ENCODE peak calls at places on chromosome 2, in eight cellular contexts. P, L, X, D, K, F, B and I are unnamed samples.

GRCh38 chr2:3186766-3187165 is 190.9 kb downstream of the EIPR1 start:
- DNase-seq in D (no peak), B (no peak), F (no peak), X (no peak), P (no peak), K (no peak), L (no peak), I (no peak)

GRCh38 chr2:9769171-9770005 is 73.9 kb upstream of the TAF1B start:
- DNase-seq in L (no peak), X (no peak), D (peak), B (no peak), F (no peak), P (no peak), K (no peak), I (peak)

GRCh38 chr2:130850788-130851623 is 14.3 kb downstream of the ARHGEF4 start:
- DNase-seq in X (no peak), D (no peak), F (no peak), L (no peak), P (no peak), K (no peak), B (no peak), I (no peak)

GRCh38 chr2:16172324-16173175 is 232.2 kb downstream of the MYCN start:
- DNase-seq in X (no peak), B (no peak), D (no peak), P (no peak), K (no peak), L (no peak), F (no peak), I (no peak)

GRCh38 chr2:165924950-165925349 is 28.6 kb downstream of the TTC21B start:
- DNase-seq in K (no peak), L (no peak), X (no peak), B (no peak), D (no peak), P (no peak), F (no peak), I (no peak)

GRCh38 chr2:159124931-159125467 is 156.6 kb downstream of the TANC1 start:
- DNase-seq in P (no peak), F (no peak), K (peak), D (no peak), X (peak), L (peak), B (peak), I (no peak)

GRCh38 chr2:45237850-45238542 is 228.7 kb upstream of the SIX2 start:
- DNase-seq in L (peak), F (no peak), B (peak), P (no peak), K (peak), D (no peak), X (peak), I (no peak)

GRCh38 chr2:30394096-30394495 is 53.0 kb upstream of the LCLAT1 start:
- DNase-seq in X (no peak), B (no peak), F (no peak), K (peak), D (no peak), L (no peak), P (no peak), I (no peak)

GRCh38 chr2:233966388-233966787 is 49.2 kb downstream of the TRPM8 start:
- DNase-seq in D (no peak), X (no peak), F (no peak), P (no peak), L (peak), B (no peak), K (no peak), I (no peak)

GRCh38 chr2:74944987-74945782 is 13.3 kb upstream of the POLE4 start:
- DNase-seq in L (peak), D (no peak), F (no peak), X (peak), P (no peak), B (peak), K (no peak), I (no peak)

GRCh38 chr2:39024833-39025232 is 96.0 kb downstream of the SOS1 start:
- DNase-seq in B (no peak), D (no peak), X (no peak), K (peak), L (peak), F (no peak), P (no peak), I (no peak)

GRCh38 chr2:29747786-29748470 is 173.5 kb downstream of the ALK start:
- DNase-seq in P (no peak), B (peak), X (peak), K (peak), L (peak), F (no peak), D (no peak), I (no peak)

GRCh38 chr2:204453730-204454167 is 91.5 kb upstream of the PARD3B start:
- DNase-seq in P (no peak), D (peak), F (no peak), B (no peak), X (no peak), K (no peak), L (peak), I (peak)

GRCh38 chr2:109013046-109013445 is 24.0 kb upstream of the EDAR start:
- DNase-seq in B (no peak), X (no peak), K (no peak), P (no peak), L (no peak), F (no peak), D (no peak), I (no peak)

GRCh38 chr2:28102455-28102874 is 211.9 kb downstream of the BABAM2 start:
- DNase-seq in B (peak), K (no peak), D (no peak), F (no peak), P (no peak), L (peak), X (peak), I (no peak)

GRCh38 chr2:171834286-171834685 is 59.8 kb downstream of the SLC25A12 start:
- DNase-seq in L (no peak), F (no peak), B (no peak), K (no peak), P (no peak), D (no peak), X (no peak), I (no peak)

GRCh38 chr2:148021059-148021985 is at the start of gene MBD5:
- DNase-seq in L (peak), D (peak), K (peak), B (peak), F (no peak), X (no peak), P (peak), I (peak)

GRCh38 chr2:36333350-36334012 is 22.1 kb upstream of the CRIM1 start:
- DNase-seq in P (no peak), F (peak), B (no peak), L (no peak), K (no peak), D (no peak), X (no peak), I (no peak)

GRCh38 chr2:71458413-71459083 is 5.2 kb downstream of the DYSF start:
- DNase-seq in P (no peak), L (no peak), D (no peak), X (peak), F (no peak), B (peak), K (no peak), I (no peak)